ENCODE peak calls at places on chromosomes 4 and X, in five cellular contexts. N is AG09319, G is neural crest cell, T is kidney epithelial cell, Y is PC-9. L is an unnamed sample.

GRCh38 chr4:118322831-118323502 is 29.8 kb downstream of the PRSS12 start:
- DNase-seq in N (no peak), G (no peak), T (no peak), Y (no peak), L (no peak)

GRCh38 chr4:134955059-134955458 is 753.5 kb upstream of the PABPC4L start:
- DNase-seq in N (no peak), G (no peak), T (no peak), Y (no peak), L (no peak)

GRCh38 chrX:107565916-107566602 is 62.3 kb upstream of the PRPS1 start:
- DNase-seq in N (no peak), G (peak), T (peak), Y (no peak), L (no peak)

GRCh38 chrX:29082558-29082957 is 495.3 kb downstream of the IL1RAPL1 start:
- DNase-seq in N (no peak), G (no peak), T (no peak), Y (no peak), L (no peak)

GRCh38 chr4:5980436-5981155 is 37.6 kb downstream of the C4orf50 start:
- DNase-seq in N (no peak), G (no peak), T (no peak), Y (no peak), L (no peak)

GRCh38 chr4:62952366-62952765 is 1456.9 kb downstream of the TECRL start:
- DNase-seq in N (no peak), G (no peak), T (no peak), Y (no peak), L (no peak)

GRCh38 chr4:38691251-38692008 is 27.4 kb downstream of the KLF3 start:
- DNase-seq in N (peak), G (no peak), T (no peak), Y (no peak), L (no peak)

GRCh38 chrX:40434947-40435346 is 145.8 kb upstream of the ATP6AP2 start:
- DNase-seq in N (no peak), G (peak), T (no peak), Y (no peak), L (no peak)

GRCh38 chrX:14064632-14065432 is 35.1 kb upstream of the GEMIN8 start:
- DNase-seq in N (no peak), G (no peak), T (no peak), Y (peak), L (no peak)

GRCh38 chrX:50913520-50913919 is 3.0 kb downstream of the BMP15 start:
- DNase-seq in N (no peak), G (no peak), T (peak), Y (no peak), L (no peak)

GRCh38 chrX:132953358-132953757 is 5.1 kb downstream of the HS6ST2 start:
- DNase-seq in N (no peak), G (no peak), T (no peak), Y (no peak), L (no peak)

GRCh38 chr4:174118171-174118570 is 165.3 kb downstream of the FBXO8 start:
- DNase-seq in N (no peak), G (no peak), T (no peak), Y (no peak), L (no peak)

GRCh38 chr4:13399257-13399656 is 84.9 kb downstream of the RAB28 start:
- DNase-seq in N (no peak), G (no peak), T (no peak), Y (no peak), L (no peak)

GRCh38 chr4:153151535-153152452 is 52.4 kb upstream of the TRIM2 start:
- DNase-seq in N (no peak), G (peak), T (peak), Y (peak), L (no peak)

GRCh38 chr4:76639292-76639691 is 204.3 kb downstream of the SHROOM3 start:
- DNase-seq in N (no peak), G (no peak), T (no peak), Y (peak), L (no peak)

DNA sequence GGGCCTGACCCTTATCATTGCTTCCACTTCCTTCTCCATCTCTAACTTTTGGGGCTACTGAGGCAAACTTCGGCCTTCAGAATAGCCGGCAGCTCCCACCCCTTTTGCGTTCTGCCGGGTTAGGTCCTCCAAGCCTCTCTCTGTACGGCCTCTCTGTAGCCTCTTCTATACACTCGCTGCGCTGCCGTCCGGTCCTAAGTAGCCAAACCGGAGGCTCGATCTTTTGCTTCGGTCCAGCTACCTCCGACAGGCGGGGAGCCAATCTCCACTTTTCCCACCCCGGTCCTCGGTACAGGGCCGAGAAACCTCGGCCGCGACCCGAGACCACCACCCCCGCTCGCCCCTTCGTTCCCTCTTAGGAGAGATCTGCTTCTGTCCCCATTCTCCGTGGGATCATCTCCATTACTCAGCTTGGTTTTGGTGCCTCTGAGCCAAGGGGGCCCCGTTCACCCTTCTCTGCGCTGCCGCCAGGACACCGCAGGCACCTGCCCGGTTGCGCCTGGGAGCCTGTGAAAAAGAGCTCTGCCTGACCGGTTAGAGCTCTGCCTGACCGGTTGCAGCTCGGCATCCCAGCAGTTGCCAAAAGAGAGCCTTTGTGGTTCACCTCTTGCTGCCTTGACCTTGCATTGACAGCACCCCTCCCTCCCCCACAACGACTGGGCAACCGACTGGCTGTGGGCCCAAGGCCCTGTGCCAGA is 1.0 kb upstream of the HTR2C start:
- DNase-seq in N (no peak), G (peak), T (no peak), Y (no peak), L (no peak)
- TF ChIP-seq CTCF in N (no peak), G (no peak), T (no peak), Y (no peak), L (no peak)

DNA sequence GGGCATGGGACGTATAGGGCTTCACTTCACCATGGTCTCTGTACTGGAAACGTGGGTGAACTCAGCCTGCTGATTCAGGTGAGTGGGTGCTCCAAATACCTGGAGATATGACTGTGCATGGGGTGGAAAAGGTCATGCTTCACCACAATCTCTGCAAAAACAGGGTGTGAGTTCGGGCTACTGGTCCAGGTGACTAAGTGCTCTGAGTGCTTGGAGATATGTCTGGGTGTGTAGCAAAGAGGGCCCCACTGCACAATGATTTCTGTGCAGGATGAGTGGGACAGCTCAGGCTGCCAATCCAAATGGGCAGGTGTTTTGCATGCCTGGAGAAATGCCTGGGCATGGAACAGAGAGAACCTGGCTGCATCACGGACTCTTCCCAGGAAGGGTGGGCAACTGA is 11.2 kb upstream of the CPXCR1 start:
- DNase-seq in N (no peak), G (no peak), T (no peak), Y (no peak), L (no peak)
- TF ChIP-seq CTCF in N (no peak), G (no peak), T (no peak), Y (no peak), L (no peak)

DNA sequence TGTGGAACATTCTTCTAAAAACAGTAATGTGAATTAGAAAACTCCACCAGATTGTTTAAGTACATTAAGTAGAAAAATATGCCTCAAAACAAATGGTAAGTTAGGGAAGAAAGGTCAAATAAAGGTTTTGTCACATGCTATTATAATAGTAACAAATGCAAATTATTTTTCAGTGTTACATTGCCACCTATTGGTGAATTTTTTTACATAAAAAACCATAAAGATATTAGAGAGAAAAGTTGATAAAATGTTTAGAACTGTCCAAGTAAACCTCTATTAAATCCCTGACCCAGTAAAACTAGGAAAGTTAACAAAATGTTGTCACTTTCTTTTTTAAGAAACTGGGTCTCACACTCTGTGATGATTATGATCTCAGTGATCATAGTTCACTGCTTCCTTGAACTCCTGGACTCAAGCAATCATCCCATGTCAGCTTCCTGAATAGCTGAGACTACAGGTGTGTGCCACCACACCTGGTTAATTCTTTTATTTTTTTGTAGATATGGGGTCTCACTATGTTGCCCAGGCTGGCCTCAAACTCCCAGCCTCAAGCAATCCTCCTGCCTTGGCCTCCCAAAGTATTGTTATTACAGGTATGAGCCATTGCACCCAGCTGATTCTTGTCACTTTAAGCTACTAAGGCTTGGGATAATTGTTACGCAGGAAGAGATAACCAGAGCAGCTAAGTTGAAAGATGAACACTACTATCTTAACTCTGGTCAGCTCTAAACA is 157.6 kb downstream of the ATRX start:
- DNase-seq in N (no peak), G (no peak), T (no peak), Y (no peak), L (no peak)
- TF ChIP-seq CTCF in N (no peak), G (peak), T (no peak), Y (peak), L (peak)

GRCh38 chrX:82230013-82230412 is 1028.1 kb downstream of the SH3BGRL start:
- DNase-seq in N (no peak), G (no peak), T (no peak), Y (no peak), L (no peak)
- TF ChIP-seq CTCF in N (no peak), G (peak), T (no peak), Y (no peak), L (no peak)

DNA sequence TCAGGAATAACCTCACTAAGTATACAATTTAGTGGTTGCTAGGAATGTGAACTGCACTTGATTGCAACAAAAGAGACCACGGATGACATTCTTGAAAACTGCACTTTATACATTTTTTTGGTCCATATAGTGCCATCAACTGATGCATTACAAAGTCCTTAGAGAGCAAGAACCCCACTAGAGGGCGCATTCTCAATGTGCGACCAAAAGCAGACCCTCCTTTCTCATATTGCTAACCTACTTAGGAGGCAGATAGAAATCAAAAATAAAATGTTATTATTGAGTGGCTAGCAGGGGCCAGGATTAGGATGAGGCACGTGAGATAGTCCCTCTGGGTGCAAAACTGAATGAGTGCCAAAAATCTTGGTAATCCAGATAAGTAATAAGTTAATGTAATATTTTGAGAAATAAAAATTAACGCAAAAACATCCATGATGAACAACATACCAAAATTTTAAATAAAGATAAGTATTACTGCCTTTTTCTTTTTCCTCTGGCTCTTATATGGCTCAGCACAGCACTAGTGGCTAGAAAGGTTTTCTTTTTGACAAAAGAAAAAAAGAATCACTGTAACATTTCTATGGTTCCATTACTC is 99.0 kb upstream of the IQCM start:
- DNase-seq in N (no peak), G (peak), T (no peak), Y (no peak), L (peak)
- TF ChIP-seq CTCF in N (peak), G (peak), T (peak), Y (peak), L (peak)

DNA sequence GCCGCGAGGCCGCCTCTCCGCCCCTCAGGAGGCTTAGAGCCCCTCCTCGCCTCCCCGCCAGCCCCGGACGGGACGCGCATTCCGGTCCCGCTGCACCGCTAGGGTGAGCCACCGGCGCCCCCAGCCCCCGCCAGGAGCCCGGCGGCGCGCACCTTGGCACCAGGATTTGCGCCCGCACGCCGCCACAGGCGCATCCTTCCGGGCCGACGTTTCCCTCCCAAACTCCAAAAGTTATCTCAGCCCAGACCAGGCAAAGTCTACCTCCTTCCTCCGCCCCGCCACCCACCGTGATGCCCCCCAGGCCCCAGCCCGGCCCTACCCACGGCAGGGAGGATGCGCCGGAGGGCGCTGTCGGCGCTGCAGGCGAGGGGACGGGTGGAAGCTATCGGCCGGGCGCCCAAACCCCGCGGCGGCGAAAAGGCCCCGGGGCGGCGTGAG is 538 bp downstream of the SCML2 start:
- DNase-seq in N (no peak), G (peak), T (no peak), Y (no peak), L (no peak)
- TF ChIP-seq CTCF in N (no peak), G (peak), T (peak), Y (no peak), L (peak)

GRCh38 chr4:54322817-54323417 is 93.8 kb downstream of the PDGFRA start:
- DNase-seq in N (peak), G (peak), T (peak), Y (no peak), L (peak)
- TF ChIP-seq CTCF in N (peak), G (peak), T (peak), Y (peak), L (peak)

GRCh38 chr4:26069218-26069617 is 155.2 kb downstream of the SMIM20 start:
- DNase-seq in N (no peak), G (no peak), T (no peak), Y (no peak), L (no peak)
- TF ChIP-seq CTCF in N (peak), G (peak), T (peak), Y (peak), L (peak)

DNA sequence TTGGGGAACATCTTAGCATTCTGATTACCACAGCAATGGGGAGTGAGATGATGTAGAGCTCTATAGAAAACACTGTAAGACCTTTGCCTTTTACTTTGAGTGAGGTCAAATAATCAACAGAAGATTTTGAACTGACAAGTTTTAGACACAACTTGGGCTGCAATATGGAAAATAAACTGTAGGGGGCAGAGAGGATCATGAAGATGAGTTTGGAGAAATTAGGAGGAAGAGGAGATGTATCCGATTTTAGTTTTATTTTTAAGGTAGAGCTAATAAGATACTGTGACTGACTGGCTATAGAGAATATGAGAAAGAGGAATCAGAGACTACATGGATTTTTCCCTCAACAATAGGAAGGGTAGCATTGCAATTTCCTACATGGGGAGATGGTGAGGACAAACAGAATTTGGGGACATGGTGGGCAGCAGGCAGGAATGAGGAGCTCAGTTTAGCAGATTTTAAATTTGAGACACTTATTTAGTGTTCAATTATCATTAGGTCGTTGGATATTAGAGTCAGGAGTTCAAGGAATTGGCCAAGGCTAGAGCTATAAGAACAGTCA is 563.1 kb downstream of the INPP4B start:
- DNase-seq in N (no peak), G (peak), T (no peak), Y (no peak), L (no peak)
- TF ChIP-seq CTCF in N (peak), G (peak), T (no peak), Y (peak), L (peak)

GRCh38 chr4:23876418-23877089 is 13.3 kb downstream of the PPARGC1A start:
- DNase-seq in N (no peak), G (no peak), T (no peak), Y (no peak), L (no peak)
- TF ChIP-seq CTCF in N (no peak), G (no peak), T (no peak), Y (no peak), L (no peak)